ENCODE peak calls at places on chromosomes 1 and 21, in six cellular contexts. Y is SJSA1, A is fibroblast of villous mesenchyme, T is body of pancreas, C is AG10803, Z is AG04450. P is an unnamed sample.

GRCh38 chr1:36149973-36150295 is 648 bp upstream of the TRAPPC3 start:
- DNase-seq in Y (no peak), A (no peak), T (no peak), C (no peak), Z (no peak), P (no peak)

GRCh38 chr1:66160719-66161118 is 368.0 kb downstream of the PDE4B start:
- DNase-seq in Y (no peak), A (no peak), T (no peak), C (no peak), Z (no peak), P (no peak)

GRCh38 chr21:45299864-45300785 is 12.4 kb upstream of the POFUT2 start:
- DNase-seq in Y (peak), A (peak), T (no peak), C (peak), Z (no peak), P (no peak)

GRCh38 chr1:196997428-196997827 is 20.1 kb downstream of the CFHR5 start:
- DNase-seq in Y (no peak), A (peak), T (no peak), C (peak), Z (no peak), P (no peak)

GRCh38 chr1:110765640-110766335 is 91.0 kb upstream of the KCNA3 start:
- DNase-seq in Y (no peak), A (peak), T (peak), C (peak), Z (peak), P (no peak)

GRCh38 chr1:53385276-53385932 is 57.5 kb upstream of the LRP8 start:
- DNase-seq in Y (no peak), A (no peak), T (no peak), C (peak), Z (no peak), P (no peak)

GRCh38 chr1:184158911-184159701 is 107.6 kb downstream of the TSEN15 start:
- DNase-seq in Y (no peak), A (peak), T (no peak), C (peak), Z (no peak), P (no peak)

GRCh38 chr1:85137660-85138059 is 63.2 kb downstream of the SYDE2 start:
- DNase-seq in Y (no peak), A (no peak), T (peak), C (peak), Z (no peak), P (no peak)

GRCh38 chr1:156115514-156116374 is 1.2 kb downstream of the LMNA start:
- DNase-seq in Y (peak), A (peak), T (peak), C (peak), Z (no peak), P (peak)

GRCh38 chr1:7885513-7886298 is 32.8 kb upstream of the UTS2 start:
- DNase-seq in Y (no peak), A (no peak), T (peak), C (no peak), Z (no peak), P (peak)

GRCh38 chr21:23986214-23986613 is 1621.1 kb downstream of the MRPL39 start:
- DNase-seq in Y (no peak), A (no peak), T (no peak), C (no peak), Z (no peak), P (no peak)

GRCh38 chr1:18793164-18793563 is 66.3 kb downstream of the TAS1R2 start:
- DNase-seq in Y (no peak), A (no peak), T (no peak), C (no peak), Z (no peak), P (no peak)

GRCh38 chr1:22133247-22133927 is 9.5 kb downstream of the WNT4 start:
- DNase-seq in Y (no peak), A (no peak), T (no peak), C (no peak), Z (no peak), P (no peak)

GRCh38 chr1:212244441-212244840 is 40.8 kb upstream of the PPP2R5A start:
- DNase-seq in Y (no peak), A (no peak), T (no peak), C (no peak), Z (no peak), P (no peak)

GRCh38 chr21:41610042-41610839 is 102.3 kb upstream of the TMPRSS2 start:
- DNase-seq in Y (peak), A (peak), T (peak), C (peak), Z (no peak), P (no peak)

GRCh38 chr21:25582888-25583287 is 24.4 kb downstream of the MRPL39 start:
- DNase-seq in Y (no peak), A (no peak), T (no peak), C (no peak), Z (no peak), P (no peak)

GRCh38 chr1:2314297-2314802 is 77.0 kb downstream of the MORN1 start:
- DNase-seq in Y (peak), A (peak), T (peak), C (peak), Z (no peak), P (peak)

GRCh38 chr1:2316451-2316940 is 74.9 kb downstream of the MORN1 start:
- DNase-seq in Y (no peak), A (peak), T (no peak), C (no peak), Z (no peak), P (no peak)

GRCh38 chr1:2314803-2315710 is 76.3 kb downstream of the MORN1 start:
- DNase-seq in Y (peak), A (peak), T (no peak), C (peak), Z (no peak), P (peak)

GRCh38 chr1:2317230-2318065 is 73.9 kb downstream of the MORN1 start:
- DNase-seq in Y (no peak), A (no peak), T (no peak), C (no peak), Z (no peak), P (no peak)

DNA sequence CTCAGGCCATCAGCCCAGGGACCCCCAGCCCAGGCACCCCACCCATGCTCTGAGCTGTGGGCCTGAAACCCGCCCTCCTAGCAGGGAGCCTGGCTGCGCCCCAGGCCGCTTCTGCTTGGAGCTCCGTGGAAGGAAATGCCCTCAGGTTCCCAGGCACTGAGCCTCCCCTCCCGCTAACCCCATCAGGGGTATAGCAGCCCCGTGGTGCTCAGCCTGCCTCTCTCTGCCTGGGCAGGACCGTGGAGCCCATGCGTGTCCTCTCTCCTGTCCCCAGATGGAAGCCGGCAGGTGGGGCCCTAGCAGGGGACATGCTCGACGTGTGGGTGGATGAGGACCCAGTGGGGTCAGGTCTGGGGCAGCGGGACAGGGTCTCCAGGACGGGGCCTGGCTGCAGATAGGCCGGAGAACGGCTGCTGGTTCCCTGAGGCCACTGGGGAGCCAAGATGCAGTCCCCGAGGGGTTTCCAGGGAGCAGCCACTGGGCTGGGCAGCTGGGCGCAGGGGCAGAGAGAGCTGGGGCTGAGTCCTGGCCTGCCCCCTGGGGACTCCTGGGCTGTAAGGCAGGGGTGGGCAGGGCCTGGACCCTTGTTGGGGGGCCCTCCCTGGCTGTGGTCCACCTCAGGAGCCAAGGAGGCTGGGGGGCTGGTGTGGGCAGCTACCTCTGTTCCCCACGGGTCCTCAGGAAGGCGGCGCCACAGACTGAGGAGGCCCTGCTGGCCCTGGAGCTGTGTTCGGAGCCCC is 75.5 kb downstream of the MORN1 start:
- DNase-seq in Y (no peak), A (no peak), T (no peak), C (no peak), Z (no peak), P (no peak)
- H3K4me3 ChIP-seq in Y (no peak), A (no peak), T (no peak), C (no peak), Z (no peak), P (peak)

GRCh38 chr1:26996665-26997064 is 3.2 kb downstream of the TRNP1 start:
- DNase-seq in Y (no peak), A (no peak), T (no peak), C (no peak), Z (no peak), P (no peak)
- H3K4me3 ChIP-seq in Y (no peak), A (peak), T (no peak), C (peak), Z (peak), P (no peak)

GRCh38 chr1:210373878-210374599 is 45.3 kb downstream of the HHAT start:
- DNase-seq in Y (peak), A (peak), T (peak), C (peak), Z (peak), P (no peak)
- H3K4me3 ChIP-seq in Y (no peak), A (no peak), T (no peak), C (no peak), Z (no peak), P (no peak)

GRCh38 chr21:36072453-36073167 is 2.8 kb downstream of the CBR1 start:
- DNase-seq in Y (no peak), A (no peak), T (no peak), C (no peak), Z (no peak), P (no peak)
- H3K4me3 ChIP-seq in Y (no peak), A (no peak), T (no peak), C (no peak), Z (no peak), P (no peak)

GRCh38 chr1:91830242-91831131 is 55.5 kb downstream of the TGFBR3 start:
- DNase-seq in Y (peak), A (peak), T (peak), C (peak), Z (peak), P (peak)
- H3K4me3 ChIP-seq in Y (no peak), A (no peak), T (no peak), C (no peak), Z (no peak), P (peak)

DNA sequence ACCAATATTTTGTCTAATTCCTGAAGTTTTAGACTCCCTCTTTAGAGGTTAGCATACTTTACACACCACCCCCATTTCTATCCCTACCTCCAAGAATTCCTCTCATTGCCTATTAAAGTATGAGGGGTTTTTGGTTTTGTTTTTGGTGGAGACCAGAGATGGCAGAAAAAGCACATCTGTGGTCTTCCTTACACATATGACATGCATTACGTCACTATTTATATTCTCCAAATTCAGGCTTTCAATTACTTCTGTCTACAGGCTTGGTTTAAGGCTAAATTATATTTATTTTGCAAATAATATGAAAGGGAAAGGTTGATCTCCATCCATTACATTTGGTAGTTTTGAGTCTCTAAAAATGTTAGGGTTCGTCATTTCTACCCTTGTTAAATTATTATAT is 674.6 kb downstream of the LMO4 start:
- DNase-seq in Y (no peak), A (no peak), T (no peak), C (no peak), Z (no peak), P (no peak)
- H3K4me3 ChIP-seq in Y (no peak), A (no peak), T (no peak), C (no peak), Z (no peak), P (no peak)

GRCh38 chr1:149848811-149849210 is 50.6 kb upstream of the BOLA1 start:
- DNase-seq in Y (no peak), A (peak), T (no peak), C (no peak), Z (no peak), P (no peak)
- H3K4me3 ChIP-seq in Y (no peak), A (peak), T (no peak), C (peak), Z (peak), P (no peak)

DNA sequence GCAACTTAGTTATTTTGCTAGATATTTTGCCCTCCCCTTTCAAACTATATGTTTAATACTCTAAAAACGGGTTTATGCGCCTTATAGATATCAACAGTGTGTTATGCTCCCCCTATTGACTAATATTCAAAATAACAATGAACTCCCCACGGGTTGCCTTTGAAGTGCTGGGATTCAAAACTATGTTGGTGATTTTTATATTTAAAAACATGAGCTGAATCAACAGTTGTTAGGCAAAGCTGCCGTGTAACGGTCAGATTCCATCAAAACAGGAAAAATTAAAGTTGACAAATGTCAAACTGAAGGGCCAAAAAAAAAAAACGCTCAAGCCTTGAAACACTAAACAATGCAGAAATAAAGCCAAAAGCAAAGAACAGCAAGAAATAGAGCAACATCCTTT is 2.5 kb downstream of the TGFBR3 start:
- DNase-seq in Y (no peak), A (peak), T (no peak), C (peak), Z (no peak), P (no peak)
- H3K4me3 ChIP-seq in Y (no peak), A (peak), T (no peak), C (peak), Z (peak), P (peak)

GRCh38 chr1:56647106-56647505 is 2.0 kb downstream of the PRKAA2 start:
- DNase-seq in Y (no peak), A (no peak), T (no peak), C (no peak), Z (no peak), P (no peak)

GRCh38 chr1:56645663-56646330 is 683 bp downstream of the PRKAA2 start:
- DNase-seq in Y (no peak), A (no peak), T (no peak), C (no peak), Z (no peak), P (no peak)

GRCh38 chr1:56643661-56644060 is 1.5 kb upstream of the PRKAA2 start:
- DNase-seq in Y (no peak), A (no peak), T (no peak), C (no peak), Z (no peak), P (no peak)

GRCh38 chr1:56644941-56645662 is at the start of gene PRKAA2:
- DNase-seq in Y (no peak), A (no peak), T (peak), C (peak), Z (no peak), P (peak)

DNA sequence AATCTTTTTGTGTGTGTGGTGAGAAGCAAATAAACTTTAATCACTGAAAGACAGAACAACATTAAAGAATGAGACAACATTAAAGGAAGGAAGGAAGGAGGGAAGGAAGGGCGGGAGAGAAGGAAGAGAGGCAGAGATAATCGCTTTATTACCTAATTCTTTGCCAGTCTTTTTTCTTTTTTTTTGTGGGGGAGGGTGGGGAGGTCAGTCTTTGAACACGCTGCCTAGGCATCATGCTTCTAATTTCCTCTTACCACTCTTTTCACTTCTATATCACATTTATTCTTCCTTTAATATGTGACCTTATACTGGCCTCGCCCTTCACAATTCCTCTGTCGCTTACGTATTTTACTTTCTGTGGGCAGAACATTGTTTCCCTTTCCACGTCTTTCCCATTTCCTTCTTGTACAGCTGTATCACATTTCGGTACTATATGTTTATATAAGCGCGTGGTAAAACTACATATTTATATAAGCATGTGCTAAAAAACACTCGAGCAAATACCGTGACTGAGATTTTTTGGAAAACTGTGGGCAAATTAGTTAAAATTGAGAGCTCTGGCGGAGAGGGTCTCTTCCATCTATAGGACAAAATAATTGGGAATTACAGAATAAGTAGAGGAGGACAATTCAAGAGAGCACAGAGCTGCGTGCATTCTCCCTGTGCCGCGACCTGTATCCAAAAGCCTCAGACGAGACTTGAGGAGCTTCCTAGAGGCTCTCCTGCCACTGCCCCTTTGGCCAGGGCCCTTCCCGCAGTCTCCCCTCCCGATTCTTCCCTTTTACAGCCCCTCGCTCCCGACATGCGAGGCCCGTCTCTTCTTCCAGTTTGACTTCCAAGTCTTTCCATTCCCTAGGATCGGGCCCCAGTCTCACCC is 812 bp upstream of the PRKAA2 start:
- DNase-seq in Y (no peak), A (peak), T (peak), C (no peak), Z (no peak), P (peak)
- H3K4me3 ChIP-seq in Y (peak), A (peak), T (peak), C (peak), Z (peak), P (peak)

DNA sequence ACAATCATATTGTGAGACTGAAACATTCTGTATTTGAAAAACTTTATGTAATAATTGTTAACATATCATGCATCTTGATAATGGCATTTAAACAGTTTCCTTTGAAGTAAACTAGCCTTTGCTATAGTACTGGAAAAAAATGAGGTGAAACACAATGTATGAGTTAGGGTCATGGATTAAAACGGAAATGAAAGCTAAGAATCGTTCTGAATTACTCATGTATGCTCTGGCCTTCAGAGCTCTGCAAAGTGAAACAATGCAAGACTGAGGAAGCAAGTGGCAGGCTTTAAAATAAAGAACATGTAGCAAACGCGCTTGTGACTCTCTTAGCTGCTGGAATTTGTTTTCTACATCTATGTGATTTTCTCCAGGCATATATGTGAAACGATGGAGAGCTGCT is 317.1 kb downstream of the DPYD start:
- DNase-seq in Y (no peak), A (peak), T (no peak), C (peak), Z (peak), P (no peak)
- H3K4me3 ChIP-seq in Y (no peak), A (no peak), T (no peak), C (no peak), Z (peak), P (no peak)